ENCODE peak calls at places on chromosomes 13 and 19, in seven cellular contexts. R, U, W, S, M, T and V are unnamed samples.
A peak's percentile ranks its signal among the peaks of the same experiment; 100 is the strongest.

GRCh38 chr13:30403491-30403890 is 18.8 kb upstream of the UBE2L5 start:
- DNase-seq in R (no peak), U (no peak), W (no peak), S (no peak), M (no peak), T (no peak), V (no peak)

GRCh38 chr19:11921852-11922495 is 2.9 kb upstream of the ZNF700 start:
- DNase-seq in R (peak; percentile 5), U (no peak), W (no peak), S (peak; percentile 65), M (no peak), T (no peak), V (no peak)

GRCh38 chr19:53365134-53365898 is at the start of gene ZNF525:
- DNase-seq in R (peak; percentile 59), U (peak; percentile 89), W (peak; percentile 52), S (peak; percentile 95), M (peak; percentile 61), T (peak; percentile 89), V (peak; percentile 46)

GRCh38 chr19:46791944-46792343 is 3.5 kb upstream of the SLC1A5 start:
- DNase-seq in R (no peak), U (no peak), W (no peak), S (no peak), M (no peak), T (no peak), V (no peak)

GRCh38 chr19:11196406-11197287 is 698 bp downstream of the KANK2 start:
- DNase-seq in R (peak; percentile 28), U (no peak), W (no peak), S (no peak), M (no peak), T (peak; percentile 76), V (no peak)

GRCh38 chr13:110248449-110249143 is 58.4 kb downstream of the COL4A1 start:
- DNase-seq in R (no peak), U (peak; percentile 73), W (no peak), S (peak; percentile 49), M (no peak), T (no peak), V (no peak)

GRCh38 chr13:42280537-42280936 is 8.6 kb downstream of the AKAP11 start:
- DNase-seq in R (no peak), U (no peak), W (no peak), S (no peak), M (no peak), T (no peak), V (no peak)

GRCh38 chr13:101453784-101454201 is 1.3 kb downstream of the ITGBL1 start:
- DNase-seq in R (no peak), U (no peak), W (no peak), S (no peak), M (no peak), T (peak; percentile 66), V (no peak)

GRCh38 chr19:610071-610800 is 20.6 kb downstream of the HCN2 start:
- DNase-seq in R (no peak), U (no peak), W (no peak), S (peak; percentile 71), M (no peak), T (no peak), V (no peak)

GRCh38 chr19:5822181-5822844 is 17.2 kb downstream of the FUT6 start:
- DNase-seq in R (no peak), U (no peak), W (no peak), S (no peak), M (no peak), T (no peak), V (no peak)

GRCh38 chr13:51136276-51136980 is 25.4 kb upstream of the C13orf42 start:
- DNase-seq in R (no peak), U (no peak), W (no peak), S (no peak), M (no peak), T (no peak), V (no peak)

GRCh38 chr19:57812201-57812600 is 2.5 kb downstream of the ZNF552 start:
- DNase-seq in R (no peak), U (no peak), W (no peak), S (no peak), M (no peak), T (no peak), V (no peak)
- H3K27ac ChIP-seq in R (no peak overlapping the region), U (no peak overlapping the region), W (no peak overlapping the region), S (no peak overlapping the region), M (no peak overlapping the region), T (no peak overlapping the region), V (no peak overlapping the region)

GRCh38 chr19:42473686-42474085 is 30.9 kb upstream of the CXCL17 start:
- DNase-seq in R (no peak), U (no peak), W (no peak), S (no peak), M (no peak), T (no peak), V (no peak)

GRCh38 chr19:42475366-42475765 is 32.6 kb upstream of the CXCL17 start:
- DNase-seq in R (no peak), U (no peak), W (no peak), S (no peak), M (no peak), T (no peak), V (no peak)

GRCh38 chr19:42477117-42477516 is 34.4 kb upstream of the CXCL17 start:
- DNase-seq in R (no peak), U (no peak), W (no peak), S (no peak), M (no peak), T (no peak), V (no peak)

GRCh38 chr19:42472402-42473147 is 29.8 kb upstream of the CXCL17 start:
- DNase-seq in R (no peak), U (no peak), W (no peak), S (no peak), M (no peak), T (no peak), V (no peak)

GRCh38 chr19:42474743-42475142 is 32.0 kb upstream of the CXCL17 start:
- DNase-seq in R (no peak), U (no peak), W (no peak), S (no peak), M (no peak), T (no peak), V (no peak)
- H3K27ac ChIP-seq in R (no peak overlapping the region), U (no peak overlapping the region), W (peak overlapping the region; percentile 56), S (no peak overlapping the region), M (no peak overlapping the region), T (no peak overlapping the region), V (no peak overlapping the region)

GRCh38 chr19:13864223-13864512 is 12.8 kb upstream of the NANOS3 start:
- DNase-seq in R (no peak), U (no peak), W (no peak), S (no peak), M (no peak), T (no peak), V (no peak)

GRCh38 chr19:13859361-13859880 is 17.5 kb upstream of the NANOS3 start:
- DNase-seq in R (peak; percentile 58), U (no peak), W (no peak), S (no peak), M (no peak), T (peak; percentile 70), V (peak; percentile 51)

GRCh38 chr19:13861714-13862531 is 15.0 kb upstream of the NANOS3 start:
- DNase-seq in R (peak; percentile 87), U (peak; percentile 95), W (peak; percentile 87), S (peak; percentile 97), M (peak; percentile 71), T (peak; percentile 92), V (peak; percentile 77)

GRCh38 chr19:13860679-13861391 is 16.1 kb upstream of the NANOS3 start:
- DNase-seq in R (no peak), U (no peak), W (no peak), S (no peak), M (no peak), T (no peak), V (no peak)

GRCh38 chr19:13861392-13861713 is 15.6 kb upstream of the NANOS3 start:
- DNase-seq in R (no peak), U (no peak), W (no peak), S (no peak), M (no peak), T (peak; percentile 58), V (no peak)
- H3K27ac ChIP-seq in R (peak overlapping the region; percentile 95), U (peak overlapping the region; percentile 91), W (peak overlapping the region; percentile 73), S (peak overlapping the region; percentile 59), M (peak overlapping the region; percentile 90), T (peak overlapping the region; percentile 97), V (peak overlapping the region; percentile 98)

GRCh38 chr19:30151081-30151480 is 209.0 kb downstream of the URI1 start:
- DNase-seq in R (no peak), U (no peak), W (no peak), S (no peak), M (no peak), T (no peak), V (no peak)
- H3K27ac ChIP-seq in R (no peak overlapping the region), U (no peak overlapping the region), W (no peak overlapping the region), S (no peak overlapping the region), M (no peak overlapping the region), T (no peak overlapping the region), V (no peak overlapping the region)

GRCh38 chr13:46041335-46041934 is 11.1 kb downstream of the ZC3H13 start:
- DNase-seq in R (peak; percentile 66), U (no peak), W (no peak), S (no peak), M (no peak), T (peak; percentile 70), V (peak; percentile 53)
- H3K27ac ChIP-seq in R (no peak overlapping the region), U (no peak overlapping the region), W (no peak overlapping the region), S (no peak overlapping the region), M (no peak overlapping the region), T (peak overlapping the region; percentile 48), V (peak overlapping the region; percentile 1)

DNA sequence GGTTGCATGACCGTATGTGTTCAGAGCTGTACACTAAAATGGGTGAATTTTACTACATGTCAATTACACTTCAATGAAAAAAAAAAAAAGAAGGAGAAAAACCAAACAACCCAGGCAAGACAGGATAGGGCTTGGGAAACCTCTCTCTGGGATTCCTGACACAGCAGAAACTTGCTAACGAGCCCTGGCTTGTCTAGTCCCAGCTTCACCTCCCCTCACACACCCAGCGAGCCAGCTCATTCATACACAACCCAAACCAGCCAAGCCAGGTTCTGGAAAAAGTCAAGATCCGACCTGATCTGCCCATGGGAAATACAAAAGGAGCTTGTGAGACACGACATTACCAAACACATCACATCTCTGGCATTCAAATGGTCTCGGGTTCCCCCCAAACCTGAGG is 3.7 kb upstream of the TECR start:
- DNase-seq in R (no peak), U (no peak), W (no peak), S (no peak), M (no peak), T (no peak), V (no peak)
- H3K27ac ChIP-seq in R (no peak overlapping the region), U (no peak overlapping the region), W (peak overlapping the region; percentile 46), S (no peak overlapping the region), M (no peak overlapping the region), T (no peak overlapping the region), V (no peak overlapping the region)

GRCh38 chr13:45119469-45119989 is 781 bp upstream of the GTF2F2 start:
- DNase-seq in R (peak; percentile 77), U (no peak), W (no peak), S (peak; percentile 58), M (no peak), T (peak; percentile 54), V (peak; percentile 80)
- H3K27ac ChIP-seq in R (peak overlapping the region; percentile 87), U (peak overlapping the region; percentile 79), W (peak overlapping the region; percentile 80), S (peak overlapping the region; percentile 90), M (peak overlapping the region; percentile 65), T (peak overlapping the region; percentile 69), V (peak overlapping the region; percentile 93)